ENCODE peak calls at places on chromosomes 3 and 15, in nine cellular contexts. D is stomach, N is suprapubic skin, S is upper lobe of left lung, R is sigmoid colon, J is transverse colon, X is HepG2, E is esophagus muscularis mucosa, V is K562. Y is an unnamed sample.

GRCh38 chr3:27353221-27353620 is 16.0 kb downstream of the NEK10 start:
- DNase-seq in N (no peak), V (no peak), E (no peak), S (no peak), D (no peak), X (no peak), R (no peak), J (no peak), Y (no peak)

GRCh38 chr3:48352546-48352945 is 19.1 kb upstream of the SPINK8 start:
- DNase-seq in X (no peak), S (no peak), E (no peak), D (no peak), R (no peak), J (no peak), V (no peak), N (no peak), Y (no peak)

GRCh38 chr3:125556314-125556713 is 36.3 kb upstream of the SNX4 start:
- DNase-seq in J (no peak), E (no peak), S (no peak), X (no peak), N (no peak), V (no peak), R (no peak), D (no peak), Y (no peak)

GRCh38 chr3:131485116-131485515 is 17.7 kb downstream of the MRPL3 start:
- DNase-seq in N (no peak), J (no peak), E (no peak), X (no peak), S (no peak), V (no peak), R (no peak), D (no peak), Y (no peak)

GRCh38 chr15:57218826-57219576 is 157.3 kb upstream of the CGNL1 start:
- DNase-seq in R (no peak), V (no peak), N (no peak), J (no peak), D (no peak), X (no peak), E (no peak), S (no peak), Y (no peak)

GRCh38 chr3:102258666-102259227 is 176.1 kb upstream of the ZPLD1 start:
- DNase-seq in X (no peak), S (no peak), V (no peak), R (no peak), J (no peak), N (no peak), E (no peak), D (no peak), Y (no peak)

GRCh38 chr3:36763850-36764703 is at the start of gene DCLK3:
- DNase-seq in D (no peak), S (no peak), X (no peak), V (no peak), N (no peak), E (no peak), R (no peak), J (no peak), Y (peak)

GRCh38 chr3:158683216-158683975 is 10.9 kb upstream of the LXN start:
- DNase-seq in D (no peak), E (no peak), S (no peak), N (no peak), R (no peak), V (no peak), X (no peak), J (no peak), Y (no peak)

GRCh38 chr3:69250014-69250413 is 127.6 kb upstream of the LMOD3 start:
- DNase-seq in E (no peak), X (no peak), V (peak), N (no peak), R (no peak), J (peak), D (peak), S (no peak), Y (no peak)

GRCh38 chr3:144947895-144948294 is 976.3 kb downstream of the DIPK2A start:
- DNase-seq in N (no peak), D (no peak), E (no peak), V (no peak), J (no peak), S (no peak), X (no peak), R (no peak), Y (no peak)

GRCh38 chr3:48661501-48662139 is 1.1 kb downstream of the CELSR3 start:
- DNase-seq in D (peak), V (peak), X (peak), E (no peak), J (peak), N (peak), S (peak), R (peak), Y (peak)

GRCh38 chr3:197540961-197541377 is 14.8 kb downstream of the BDH1 start:
- DNase-seq in R (no peak), V (no peak), J (no peak), X (no peak), S (no peak), N (no peak), D (no peak), E (no peak), Y (no peak)

GRCh38 chr3:24302382-24302781 is 192.3 kb downstream of the THRB start:
- DNase-seq in J (no peak), D (no peak), R (no peak), X (no peak), N (no peak), S (no peak), V (no peak), E (no peak), Y (no peak)

GRCh38 chr3:123067689-123068226 is 933 bp downstream of the PDIA5 start:
- DNase-seq in S (no peak), E (no peak), N (no peak), V (no peak), J (no peak), D (no peak), R (no peak), X (no peak), Y (no peak)

GRCh38 chr3:51389423-51390183 is 1.5 kb upstream of the RBM15B start:
- DNase-seq in S (peak), D (peak), V (peak), E (no peak), X (peak), R (no peak), N (no peak), J (peak), Y (peak)

GRCh38 chr3:126226376-126226775 is 46.0 kb upstream of the ALDH1L1 start:
- DNase-seq in X (no peak), N (no peak), D (no peak), V (no peak), R (no peak), J (no peak), S (no peak), E (no peak), Y (no peak)

GRCh38 chr3:40661285-40661684 is 136.5 kb downstream of the ZNF621 start:
- DNase-seq in J (no peak), R (no peak), N (no peak), S (no peak), X (no peak), V (no peak), E (no peak), D (no peak), Y (no peak)

GRCh38 chr3:15453991-15454625 is 26.7 kb downstream of the EAF1 start:
- DNase-seq in N (peak), E (no peak), X (no peak), D (no peak), V (no peak), R (no peak), S (no peak), J (no peak), Y (no peak)

GRCh38 chr15:78811825-78812183 is 540 bp upstream of the ADAMTS7 start:
- DNase-seq in J (no peak), R (no peak), S (no peak), V (no peak), N (no peak), D (no peak), X (no peak), E (no peak), Y (no peak)

GRCh38 chr3:44712455-44713075 is at the start of gene ZNF502:
- DNase-seq in X (no peak), V (peak), J (peak), D (peak), R (peak), E (peak), S (peak), N (peak), Y (peak)

GRCh38 chr3:114093596-114093995 is 37.1 kb downstream of the QTRT2 start:
- DNase-seq in V (no peak), X (no peak), N (no peak), R (peak), D (peak), J (peak), S (no peak), E (no peak), Y (no peak)

GRCh38 chr3:44932986-44933944 is 42.7 kb downstream of the ZDHHC3 start:
- DNase-seq in X (no peak), R (no peak), D (no peak), J (no peak), N (no peak), S (peak), E (no peak), V (no peak), Y (no peak)

GRCh38 chr15:67543348-67543718 is 830 bp downstream of the MAP2K5 start:
- DNase-seq in X (no peak), S (peak), R (no peak), N (no peak), E (no peak), D (no peak), V (peak), J (peak), Y (peak)

GRCh38 chr15:61906961-61907752 is 153.1 kb downstream of the VPS13C start:
- DNase-seq in R (no peak), N (no peak), E (no peak), X (peak), D (no peak), V (no peak), S (no peak), J (no peak), Y (no peak)

GRCh38 chr3:42572278-42572677 is 9.5 kb downstream of the SEC22C start:
- DNase-seq in J (peak), D (no peak), X (peak), E (no peak), N (no peak), S (peak), R (no peak), V (peak), Y (no peak)

GRCh38 chr3:33075996-33076395 is 20.9 kb downstream of the GLB1 start:
- DNase-seq in X (no peak), N (no peak), D (no peak), J (no peak), V (no peak), S (no peak), E (no peak), R (no peak), Y (no peak)

GRCh38 chr3:182814419-182815160 is 21.3 kb downstream of the ATP11B start:
- DNase-seq in N (no peak), R (no peak), S (no peak), E (no peak), X (no peak), J (no peak), V (no peak), D (no peak), Y (no peak)

GRCh38 chr3:172298247-172298646 is 150.0 kb downstream of the GHSR start:
- DNase-seq in X (no peak), R (no peak), V (no peak), J (no peak), D (no peak), N (no peak), S (no peak), E (no peak), Y (no peak)

GRCh38 chr15:69292826-69293420 is 5.8 kb upstream of the PAQR5 start:
- DNase-seq in E (no peak), X (no peak), J (no peak), V (no peak), R (no peak), N (no peak), D (no peak), S (no peak), Y (no peak)

GRCh38 chr15:69285834-69286233 is 12.9 kb upstream of the PAQR5 start:
- DNase-seq in J (no peak), R (no peak), S (no peak), N (no peak), D (no peak), V (no peak), X (no peak), E (no peak), Y (no peak)

GRCh38 chr15:69289312-69290146 is 9.2 kb upstream of the PAQR5 start:
- DNase-seq in S (no peak), R (no peak), N (peak), D (no peak), J (no peak), V (no peak), E (no peak), X (no peak), Y (no peak)

GRCh38 chr15:69290346-69291164 is 8.2 kb upstream of the PAQR5 start:
- DNase-seq in V (no peak), D (no peak), X (no peak), N (peak), S (peak), J (no peak), R (no peak), E (no peak), Y (no peak)

GRCh38 chr15:69288531-69289311 is 10.0 kb upstream of the PAQR5 start:
- DNase-seq in R (no peak), E (no peak), J (no peak), N (peak), D (no peak), S (peak), X (no peak), V (no peak), Y (no peak)
- TF ChIP-seq POLR2AphosphoS5 in R (no peak), E (no peak), J (no peak), N (no peak), D (no peak), S (no peak), X (no peak), V (no peak), Y (no peak)

GRCh38 chr15:98900382-98900781 is 107.2 kb downstream of the PGPEP1L start:
- DNase-seq in V (no peak), E (no peak), J (no peak), N (no peak), R (no peak), D (no peak), X (no peak), S (no peak), Y (no peak)
- H3K4me3 ChIP-seq in V (no peak), E (no peak), J (no peak), N (no peak), R (no peak), D (no peak), X (no peak), S (no peak), Y (no peak)

GRCh38 chr15:90001062-90001682 is at the start of gene ZNF710:
- DNase-seq in D (no peak), J (peak), X (no peak), R (peak), V (peak), E (no peak), S (no peak), N (no peak), Y (peak)
- TF ChIP-seq POLR2A in D (no peak), J (no peak), X (no peak), R (peak), V (peak), E (no peak), S (peak), N (no peak), Y (no peak)

GRCh38 chr15:63348392-63348791 is 33.3 kb downstream of the CA12 start:
- DNase-seq in X (no peak), V (no peak), R (peak), S (peak), J (peak), N (no peak), E (no peak), D (peak), Y (peak)
- TF ChIP-seq POLR2AphosphoS5 in X (no peak), V (no peak), R (no peak), S (no peak), J (no peak), N (no peak), E (peak), D (no peak), Y (peak)

GRCh38 chr15:63189955-63190691 is 717 bp downstream of the RAB8B start:
- DNase-seq in E (no peak), X (no peak), D (no peak), J (no peak), R (no peak), V (no peak), N (no peak), S (no peak), Y (no peak)
- H3K4me3 ChIP-seq in E (peak), X (peak), D (peak), J (peak), R (peak), V (peak), N (peak), S (peak), Y (peak)

DNA sequence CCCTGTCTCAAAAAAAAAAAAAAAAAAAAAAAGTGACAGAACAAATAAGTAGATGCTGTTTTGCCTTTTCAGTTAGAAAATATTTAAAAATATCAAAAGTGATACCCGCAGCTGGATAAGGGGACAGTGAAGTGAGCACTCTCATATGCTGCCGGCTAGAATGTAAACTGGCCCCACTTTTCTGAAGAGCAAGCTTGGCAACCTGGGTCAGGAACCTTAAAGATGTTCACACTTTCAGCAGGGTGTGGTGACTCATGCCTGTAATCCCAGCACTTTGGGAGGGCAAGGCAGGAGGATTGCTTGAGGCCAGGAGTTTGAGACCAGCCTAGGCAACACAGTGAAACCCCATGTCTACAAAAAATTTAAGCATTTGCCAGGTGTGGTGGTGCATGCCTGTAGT is 17.4 kb downstream of the FSD2 start:
- DNase-seq in V (no peak), N (no peak), S (no peak), X (no peak), D (no peak), R (no peak), J (no peak), E (no peak), Y (no peak)
- TF ChIP-seq POLR2A in V (no peak), N (no peak), S (no peak), X (no peak), D (no peak), R (no peak), J (no peak), E (no peak), Y (no peak)